ENCODE peak calls at places on chromosomes 3 and 15, in six cellular contexts. K is left ventricle myocardium inferior, N is brain microvascular endothelial cell, D is uterus, G is cardiac fibroblast, U is SK-N-SH. O is an unnamed sample.

GRCh38 chr3:123089611-123090301 is 22.9 kb downstream of the PDIA5 start:
- DNase-seq in K (peak), N (no peak), D (no peak), G (peak), U (no peak), O (no peak)

GRCh38 chr3:25423780-25424179 is 4.3 kb upstream of the RARB start:
- DNase-seq in K (no peak), N (peak), D (no peak), G (peak), U (no peak), O (peak)

GRCh38 chr3:49914906-49915305 is 11.2 kb upstream of the MST1R start:
- DNase-seq in K (no peak), N (no peak), D (no peak), G (no peak), U (no peak), O (no peak)

GRCh38 chr15:75167588-75168076 is 34.0 kb upstream of the C15orf39 start:
- DNase-seq in K (no peak), N (peak), D (no peak), G (peak), U (no peak), O (peak)

GRCh38 chr3:38960953-38961622 is 90.7 kb downstream of the SCN11A start:
- DNase-seq in K (no peak), N (peak), D (no peak), G (peak), U (peak), O (peak)

GRCh38 chr3:72665701-72666443 is 182.4 kb downstream of the SHQ1 start:
- DNase-seq in K (no peak), N (peak), D (no peak), G (peak), U (peak), O (peak)

GRCh38 chr3:149367021-149367840 is 10.2 kb downstream of the TM4SF1 start:
- DNase-seq in K (no peak), N (peak), D (no peak), G (peak), U (no peak), O (peak)

GRCh38 chr3:54053201-54053600 is 69.2 kb upstream of the CACNA2D3 start:
- DNase-seq in K (no peak), N (no peak), D (no peak), G (peak), U (no peak), O (no peak)

GRCh38 chr3:44966795-44967278 is 9.1 kb downstream of the ZDHHC3 start:
- DNase-seq in K (no peak), N (no peak), D (no peak), G (no peak), U (no peak), O (no peak)

GRCh38 chr3:44968447-44968858 is 7.5 kb downstream of the ZDHHC3 start:
- DNase-seq in K (no peak), N (no peak), D (no peak), G (no peak), U (no peak), O (no peak)

GRCh38 chr3:44969779-44970178 is 6.2 kb downstream of the ZDHHC3 start:
- DNase-seq in K (no peak), N (no peak), D (no peak), G (no peak), U (no peak), O (no peak)

GRCh38 chr3:44970916-44971490 is 5.0 kb downstream of the ZDHHC3 start:
- DNase-seq in K (no peak), N (no peak), D (no peak), G (no peak), U (no peak), O (no peak)

GRCh38 chr3:44969170-44969569 is 6.8 kb downstream of the ZDHHC3 start:
- DNase-seq in K (no peak), N (no peak), D (no peak), G (no peak), U (no peak), O (no peak)
- TF ChIP-seq CTCF in K (no peak), N (no peak), D (no peak), G (no peak), U (no peak), O (no peak)

GRCh38 chr15:29126821-29127461 is 142.7 kb downstream of the NSMCE3 start:
- DNase-seq in K (peak), N (no peak), D (no peak), G (no peak), U (peak), O (no peak)

GRCh38 chr15:29126208-29126536 is 143.4 kb downstream of the NSMCE3 start:
- DNase-seq in K (peak), N (no peak), D (no peak), G (no peak), U (no peak), O (no peak)

GRCh38 chr15:29124581-29125381 is 144.8 kb downstream of the NSMCE3 start:
- DNase-seq in K (peak), N (peak), D (no peak), G (no peak), U (no peak), O (peak)

GRCh38 chr15:29123991-29124390 is 145.6 kb downstream of the NSMCE3 start:
- DNase-seq in K (no peak), N (no peak), D (no peak), G (no peak), U (no peak), O (no peak)

GRCh38 chr15:29125382-29126207 is 144.0 kb downstream of the NSMCE3 start:
- DNase-seq in K (peak), N (no peak), D (no peak), G (no peak), U (no peak), O (no peak)
- H3K4me3 ChIP-seq in K (no peak), N (no peak), D (no peak), G (no peak), U (no peak), O (no peak)

GRCh38 chr3:107791450-107791849 is 268.7 kb downstream of the BBX start:
- DNase-seq in K (no peak), N (no peak), D (no peak), G (no peak), U (no peak), O (no peak)

GRCh38 chr3:107795514-107796094 is 272.8 kb downstream of the BBX start:
- DNase-seq in K (no peak), N (no peak), D (no peak), G (no peak), U (no peak), O (no peak)

GRCh38 chr3:107797586-107797985 is 274.8 kb downstream of the BBX start:
- DNase-seq in K (no peak), N (no peak), D (no peak), G (no peak), U (no peak), O (no peak)

GRCh38 chr3:107796786-107797185 is 274.0 kb downstream of the BBX start:
- DNase-seq in K (no peak), N (peak), D (no peak), G (peak), U (no peak), O (peak)

GRCh38 chr3:107794664-107795443 is 272.1 kb downstream of the BBX start:
- DNase-seq in K (no peak), N (no peak), D (peak), G (peak), U (peak), O (peak)
- TF ChIP-seq CTCF in K (peak), N (peak), D (peak), G (peak), U (peak), O (peak)

DNA sequence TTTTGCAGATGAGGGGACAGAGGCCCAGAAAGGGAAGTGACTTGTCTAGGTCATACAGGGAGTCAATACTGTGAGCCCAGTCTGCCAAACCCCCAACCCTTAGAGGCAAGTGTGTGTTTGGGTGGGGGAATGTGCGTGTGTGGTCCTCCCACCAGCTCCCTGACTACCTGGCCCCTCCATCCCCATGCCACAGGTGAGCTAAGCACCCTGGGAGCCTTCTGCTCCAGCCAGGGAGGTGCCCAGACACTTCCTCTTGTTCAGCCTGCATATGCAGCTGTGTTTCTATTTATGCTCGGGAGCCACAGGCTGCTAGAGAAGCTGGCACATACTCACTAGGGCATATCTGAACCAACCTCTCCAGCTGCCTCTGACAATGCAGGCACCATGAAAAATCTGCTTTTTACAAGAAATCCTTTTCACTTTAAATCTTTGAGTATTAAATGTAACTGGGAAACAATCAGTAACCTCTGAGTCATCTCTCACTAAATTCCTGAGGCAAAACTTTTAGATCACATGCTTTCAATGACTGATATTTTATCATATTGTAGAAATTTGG is 20.7 kb downstream of the TBC1D2B start:
- DNase-seq in K (no peak), N (no peak), D (no peak), G (no peak), U (no peak), O (peak)
- H3K4me3 ChIP-seq in K (no peak), N (no peak), D (no peak), G (no peak), U (no peak), O (no peak)

GRCh38 chr3:64489361-64490044 is 198.3 kb downstream of the ADAMTS9 start:
- DNase-seq in K (no peak), N (no peak), D (peak), G (peak), U (no peak), O (peak)

GRCh38 chr3:64488938-64489337 is 198.9 kb downstream of the ADAMTS9 start:
- DNase-seq in K (no peak), N (no peak), D (no peak), G (no peak), U (no peak), O (no peak)

GRCh38 chr3:64490180-64490579 is 197.6 kb downstream of the ADAMTS9 start:
- DNase-seq in K (no peak), N (no peak), D (no peak), G (no peak), U (peak), O (no peak)

GRCh38 chr3:64484289-64484992 is 203.4 kb downstream of the ADAMTS9 start:
- DNase-seq in K (peak), N (peak), D (peak), G (peak), U (peak), O (peak)
- TF ChIP-seq CTCF in K (peak), N (peak), D (peak), G (peak), U (peak), O (peak)